ENCODE peak calls at places on chromosomes 1 and 21, in four cellular contexts. C, Y, N and Q are unnamed samples.

GRCh38 chr1:189619682-189620332 is 857.9 kb downstream of the BRINP3 start:
- DNase-seq in Y (peak), C (no peak), N (no peak), Q (no peak)

GRCh38 chr1:244837597-244838258 is 2.3 kb downstream of the COX20 start:
- DNase-seq in N (no peak), Y (peak), C (peak), Q (no peak)

GRCh38 chr1:27567931-27568246 is 36.1 kb downstream of the AHDC1 start:
- DNase-seq in N (no peak), Y (no peak), C (no peak), Q (no peak)

GRCh38 chr1:66271904-66272254 is 262.1 kb upstream of the SGIP1 start:
- DNase-seq in N (no peak), C (no peak), Y (no peak), Q (peak)

GRCh38 chr21:34074283-34075098 is 1.1 kb downstream of the MRPS6 start:
- DNase-seq in N (no peak), C (no peak), Y (no peak), Q (no peak)

GRCh38 chr1:221724931-221725605 is 16.8 kb downstream of the DUSP10 start:
- DNase-seq in Y (no peak), N (no peak), C (no peak), Q (no peak)

GRCh38 chr1:202619528-202619927 is 90.7 kb downstream of the SYT2 start:
- DNase-seq in C (no peak), N (no peak), Y (no peak), Q (no peak)

GRCh38 chr1:1889847-1890505 is 911 bp downstream of the GNB1 start:
- DNase-seq in Y (no peak), N (no peak), C (peak), Q (no peak)

GRCh38 chr21:31529406-31529805 is 130.1 kb upstream of the SOD1 start:
- DNase-seq in C (no peak), Y (no peak), N (no peak), Q (no peak)

GRCh38 chr1:22210636-22211035 is 67.7 kb upstream of the WNT4 start:
- DNase-seq in N (no peak), Y (no peak), C (no peak), Q (no peak)

GRCh38 chr1:4594286-4594991 is 60.0 kb upstream of the AJAP1 start:
- DNase-seq in C (no peak), N (no peak), Y (no peak), Q (no peak)

GRCh38 chr1:56200446-56200845 is 378.9 kb downstream of the PLPP3 start:
- DNase-seq in Y (no peak), N (no peak), C (no peak), Q (peak)

GRCh38 chr1:42340093-42340492 is 5.1 kb upstream of the FOXJ3 start:
- DNase-seq in N (no peak), Y (peak), C (no peak), Q (no peak)

GRCh38 chr1:2128189-2128901 is 66.2 kb downstream of the FAAP20 start:
- DNase-seq in C (no peak), N (no peak), Y (no peak), Q (no peak)

GRCh38 chr21:36909901-36910561 is 56.4 kb downstream of the HLCS start:
- DNase-seq in C (no peak), N (no peak), Y (peak), Q (no peak)

GRCh38 chr1:16925635-16926490 is 4.1 kb downstream of the CROCC start:
- DNase-seq in N (no peak), C (no peak), Y (no peak), Q (no peak)

GRCh38 chr1:152533327-152533938 is 19.2 kb downstream of the CRCT1 start:
- DNase-seq in C (peak), Y (peak), N (no peak), Q (peak)

GRCh38 chr1:153532161-153532560 is 3.6 kb downstream of the S100A6 start:
- DNase-seq in N (no peak), Y (no peak), C (no peak), Q (no peak)

GRCh38 chr1:239912471-239912870 is 179.2 kb upstream of the FMN2 start:
- DNase-seq in C (no peak), Y (no peak), N (no peak), Q (no peak)

GRCh38 chr1:40898434-40898900 is 36.3 kb upstream of the CITED4 start:
- DNase-seq in N (peak), Y (no peak), C (no peak), Q (no peak)

GRCh38 chr1:163875214-163875926 is 553.6 kb downstream of the NUF2 start:
- DNase-seq in C (no peak), Y (no peak), N (no peak), Q (no peak)

GRCh38 chr21:29196021-29196663 is 65.7 kb downstream of the MAP3K7CL start:
- DNase-seq in C (peak), Y (peak), N (peak), Q (peak)

GRCh38 chr1:46317323-46317722 is 13.8 kb downstream of the UQCRH start:
- DNase-seq in N (no peak), Y (no peak), C (no peak), Q (no peak)

GRCh38 chr1:46310321-46310720 is 6.8 kb downstream of the UQCRH start:
- DNase-seq in N (no peak), Y (no peak), C (no peak), Q (no peak)

GRCh38 chr1:46315669-46316403 is 12.3 kb downstream of the UQCRH start:
- DNase-seq in N (no peak), Y (no peak), C (no peak), Q (no peak)
- TF ChIP-seq FOXK2 in N (no peak), Y (no peak), C (no peak), Q (no peak)

GRCh38 chr1:170804879-170805278 is 130.5 kb upstream of the MROH9 start:
- DNase-seq in N (no peak), C (no peak), Y (no peak), Q (no peak)

GRCh38 chr1:170804419-170804818 is 130.9 kb upstream of the MROH9 start:
- DNase-seq in Y (peak), C (no peak), N (no peak), Q (no peak)

GRCh38 chr1:170805957-170806662 is 129.2 kb upstream of the MROH9 start:
- DNase-seq in N (no peak), C (no peak), Y (no peak), Q (no peak)

GRCh38 chr1:170808229-170808870 is 127.0 kb upstream of the MROH9 start:
- DNase-seq in Y (no peak), C (no peak), N (no peak), Q (no peak)

DNA sequence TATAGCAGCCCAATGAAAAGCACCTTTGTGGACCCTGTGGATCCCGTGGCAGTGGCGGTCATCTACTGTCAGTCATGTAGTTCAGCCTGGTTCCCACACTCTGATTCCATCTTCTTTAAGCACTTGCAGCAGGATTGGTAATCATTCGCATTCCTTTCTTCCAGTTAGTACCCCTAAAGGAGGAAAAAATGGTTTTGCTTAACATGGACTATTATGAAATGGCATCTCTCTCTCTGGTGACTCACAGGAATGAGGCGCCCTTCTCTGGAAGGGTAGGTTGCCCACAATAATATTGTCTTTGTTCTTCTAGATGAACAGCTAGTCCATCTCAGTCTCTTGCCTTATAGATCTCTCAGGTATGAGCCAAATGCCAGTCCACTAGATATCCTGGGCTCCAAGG is 127.9 kb upstream of the MROH9 start:
- DNase-seq in Y (no peak), N (no peak), C (no peak), Q (no peak)
- TF ChIP-seq SP1 in Y (no peak), N (no peak), C (no peak), Q (no peak)

GRCh38 chr1:155840391-155840790 is 16.6 kb downstream of the GON4L start:
- DNase-seq in C (no peak), Y (no peak), N (no peak), Q (no peak)

GRCh38 chr1:155847823-155848529 is 9.0 kb downstream of the GON4L start:
- DNase-seq in N (no peak), Y (no peak), C (no peak), Q (no peak)

DNA sequence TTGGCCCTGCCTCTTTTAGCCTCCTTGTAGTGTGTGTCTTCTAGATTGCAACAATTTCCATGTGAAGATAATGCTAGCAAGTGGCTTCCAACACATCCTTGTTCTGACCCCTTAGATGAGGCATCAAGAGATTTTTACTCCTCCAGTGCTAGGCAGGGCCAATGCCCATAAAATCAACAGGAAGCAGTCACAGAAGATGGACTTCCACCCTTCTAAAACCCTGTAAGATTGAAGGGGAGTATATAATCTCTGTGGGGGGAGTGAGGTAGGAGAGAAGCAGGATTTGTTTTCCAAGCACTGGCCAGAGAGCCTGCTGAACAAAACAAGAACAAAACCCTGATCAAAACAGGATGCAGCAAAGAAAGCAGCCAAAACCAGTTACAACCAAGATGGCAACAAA is 12.2 kb downstream of the GON4L start:
- DNase-seq in N (no peak), C (no peak), Y (no peak), Q (no peak)
- TF ChIP-seq FOXK2 in N (no peak), C (no peak), Y (no peak), Q (no peak)

GRCh38 chr1:30902653-30903290 is 5.8 kb downstream of the SDC3 start:
- DNase-seq in Y (no peak), N (no peak), C (no peak), Q (no peak)

GRCh38 chr1:30904191-30904961 is 4.2 kb downstream of the SDC3 start:
- DNase-seq in N (no peak), Y (no peak), C (no peak), Q (no peak)

GRCh38 chr1:30904962-30905335 is 3.6 kb downstream of the SDC3 start:
- DNase-seq in N (no peak), Y (no peak), C (no peak), Q (no peak)

GRCh38 chr1:30901798-30902652 is 6.5 kb downstream of the SDC3 start:
- DNase-seq in C (no peak), N (no peak), Y (peak), Q (no peak)

GRCh38 chr1:30903343-30904034 is 5.1 kb downstream of the SDC3 start:
- DNase-seq in Y (no peak), C (peak), N (no peak), Q (no peak)
- TF ChIP-seq SP1 in Y (no peak), C (peak), N (no peak), Q (no peak)

GRCh38 chr1:109991400-109991925 is 6.9 kb downstream of the AHCYL1 start:
- DNase-seq in Y (no peak), N (no peak), C (no peak), Q (no peak)
- TF ChIP-seq FOXK2 in Y (no peak), N (no peak), C (no peak), Q (no peak)

GRCh38 chr1:207867136-207868081 is 43.5 kb downstream of the CD34 start:
- DNase-seq in N (no peak), Y (no peak), C (no peak), Q (no peak)

GRCh38 chr1:207868252-207868768 is 42.6 kb downstream of the CD34 start:
- DNase-seq in N (no peak), Y (no peak), C (no peak), Q (peak)

GRCh38 chr1:207869859-207870258 is 41.1 kb downstream of the CD34 start:
- DNase-seq in C (no peak), N (no peak), Y (no peak), Q (no peak)

GRCh38 chr1:207870279-207871031 is 40.5 kb downstream of the CD34 start:
- DNase-seq in C (no peak), N (no peak), Y (no peak), Q (no peak)

DNA sequence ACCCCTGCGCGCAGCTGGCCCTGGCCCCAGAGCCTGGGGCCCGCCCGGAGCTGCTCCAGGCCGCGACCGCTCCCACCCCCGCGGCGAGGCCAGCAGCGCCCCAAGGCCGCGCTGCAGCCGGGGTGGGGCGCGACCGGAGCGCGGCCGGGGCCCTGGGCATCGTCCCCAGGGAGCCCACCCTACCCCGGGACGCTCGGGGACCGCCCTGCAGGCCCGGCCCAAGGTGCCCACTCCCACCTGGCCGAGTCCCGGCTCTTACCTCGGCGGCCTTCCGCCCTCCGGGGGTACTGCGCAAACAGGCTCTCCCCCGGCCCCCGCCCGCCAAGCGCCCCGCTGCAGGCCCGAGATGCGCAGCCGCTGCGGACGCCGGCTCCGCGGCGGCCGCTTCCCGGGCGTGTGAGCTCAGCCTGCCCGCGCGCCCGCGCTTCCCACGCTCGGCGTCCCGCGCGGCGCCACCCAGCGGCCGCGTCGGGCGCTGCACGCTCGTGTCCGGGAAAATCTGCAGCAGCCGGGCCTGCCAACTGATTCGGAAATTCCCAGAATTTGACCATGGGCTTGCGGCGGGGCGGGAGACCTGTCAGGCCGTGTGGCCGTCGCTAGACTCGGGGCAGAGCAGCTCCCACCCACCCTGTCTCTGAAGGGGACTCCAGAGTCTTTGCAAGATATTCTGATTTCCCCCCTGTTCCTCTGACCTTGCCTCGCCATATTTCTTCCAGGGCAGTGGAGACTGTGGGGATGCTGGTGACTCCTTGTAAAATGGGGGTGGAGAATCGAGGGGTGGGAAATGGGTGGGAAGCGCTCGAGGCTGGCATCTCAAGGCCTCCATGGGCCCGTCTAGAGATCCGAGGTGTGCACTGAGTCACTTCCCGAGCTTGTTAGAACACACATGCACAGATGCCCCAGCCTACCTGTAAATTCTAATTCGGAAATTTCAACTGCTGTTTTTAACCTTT is 41.9 kb downstream of the CD34 start:
- DNase-seq in C (peak), Y (peak), N (no peak), Q (peak)
- TF ChIP-seq SP1 in C (no peak), Y (no peak), N (peak), Q (no peak)

GRCh38 chr21:25561668-25562641 is 45.3 kb downstream of the MRPL39 start:
- DNase-seq in N (peak), C (no peak), Y (no peak), Q (no peak)
- TF ChIP-seq FOXK2 in N (no peak), C (no peak), Y (no peak), Q (no peak)

GRCh38 chr1:109025691-109026090 is 16.2 kb downstream of the WDR47 start:
- DNase-seq in N (no peak), C (peak), Y (no peak), Q (no peak)
- TF ChIP-seq SP1 in N (no peak), C (no peak), Y (no peak), Q (no peak)